ENCODE peak calls at places on chromosomes 12 and 14, in four cellular contexts. One of them, this sample, is unnamed.

GRCh38 chr12:110785240-110785639 is 42.5 kb upstream of the PPP1CC start:
- DNase-seq in RCC 7860: no peak
- DNase-seq in activated naive CD4-positive, alpha-beta T cell treated with anti-CD3 and anti-CD28 coated beads, Interleukin-2, amount 10 ng/mL, durations not matched to agents 7 days and 5 days: no peak
- DNase-seq in CD4-positive, alpha-beta T cell: no peak
- DNase-seq in this sample: no peak

GRCh38 chr12:4148418-4149056 is 125.0 kb upstream of the CCND2 start:
- DNase-seq in CD4-positive, alpha-beta T cell: peak; percentile 43
- DNase-seq in activated naive CD4-positive, alpha-beta T cell treated with anti-CD3 and anti-CD28 coated beads, Interleukin-2, amount 10 ng/mL, durations not matched to agents 7 days and 5 days: no peak
- DNase-seq in RCC 7860: no peak
- DNase-seq in this sample: no peak

GRCh38 chr12:49512541-49512940 is 26.3 kb upstream of the KCNH3 start:
- DNase-seq in activated naive CD4-positive, alpha-beta T cell treated with anti-CD3 and anti-CD28 coated beads, Interleukin-2, amount 10 ng/mL, durations not matched to agents 7 days and 5 days: no peak
- DNase-seq in CD4-positive, alpha-beta T cell: no peak
- DNase-seq in RCC 7860: no peak
- DNase-seq in this sample: no peak

GRCh38 chr12:1634590-1635191 is 5.7 kb downstream of the WNT5B start:
- DNase-seq in CD4-positive, alpha-beta T cell: peak; percentile 64
- DNase-seq in activated naive CD4-positive, alpha-beta T cell treated with anti-CD3 and anti-CD28 coated beads, Interleukin-2, amount 10 ng/mL, durations not matched to agents 7 days and 5 days: peak; percentile 75
- DNase-seq in RCC 7860: peak; percentile 41
- DNase-seq in this sample: peak; percentile 85

GRCh38 chr12:47085815-47086252 is 6.1 kb upstream of the AMIGO2 start:
- DNase-seq in RCC 7860: peak; percentile 57
- DNase-seq in activated naive CD4-positive, alpha-beta T cell treated with anti-CD3 and anti-CD28 coated beads, Interleukin-2, amount 10 ng/mL, durations not matched to agents 7 days and 5 days: peak; percentile 56
- DNase-seq in CD4-positive, alpha-beta T cell: no peak
- DNase-seq in this sample: no peak

GRCh38 chr12:57837779-57838562 is 8.6 kb downstream of the CTDSP2 start:
- DNase-seq in RCC 7860: no peak
- DNase-seq in activated naive CD4-positive, alpha-beta T cell treated with anti-CD3 and anti-CD28 coated beads, Interleukin-2, amount 10 ng/mL, durations not matched to agents 7 days and 5 days: peak; percentile 31
- DNase-seq in CD4-positive, alpha-beta T cell: no peak
- DNase-seq in this sample: no peak

GRCh38 chr12:125092872-125093680 is 27.8 kb downstream of the AACS start:
- DNase-seq in RCC 7860: peak; percentile 53
- DNase-seq in activated naive CD4-positive, alpha-beta T cell treated with anti-CD3 and anti-CD28 coated beads, Interleukin-2, amount 10 ng/mL, durations not matched to agents 7 days and 5 days: no peak
- DNase-seq in CD4-positive, alpha-beta T cell: no peak
- DNase-seq in this sample: no peak

GRCh38 chr12:108349245-108349644 is 10.1 kb upstream of the CMKLR1 start:
- DNase-seq in activated naive CD4-positive, alpha-beta T cell treated with anti-CD3 and anti-CD28 coated beads, Interleukin-2, amount 10 ng/mL, durations not matched to agents 7 days and 5 days: no peak
- DNase-seq in CD4-positive, alpha-beta T cell: no peak
- DNase-seq in RCC 7860: no peak
- DNase-seq in this sample: no peak

GRCh38 chr12:93653712-93654111 is 23.5 kb upstream of the CRADD start:
- DNase-seq in RCC 7860: no peak
- DNase-seq in activated naive CD4-positive, alpha-beta T cell treated with anti-CD3 and anti-CD28 coated beads, Interleukin-2, amount 10 ng/mL, durations not matched to agents 7 days and 5 days: no peak
- DNase-seq in CD4-positive, alpha-beta T cell: no peak
- DNase-seq in this sample: no peak

GRCh38 chr12:21911832-21912231 is 29.4 kb downstream of the ABCC9 start:
- DNase-seq in CD4-positive, alpha-beta T cell: no peak
- DNase-seq in RCC 7860: no peak
- DNase-seq in activated naive CD4-positive, alpha-beta T cell treated with anti-CD3 and anti-CD28 coated beads, Interleukin-2, amount 10 ng/mL, durations not matched to agents 7 days and 5 days: no peak
- DNase-seq in this sample: no peak

GRCh38 chr12:38884666-38885065 is 20.7 kb downstream of the CPNE8 start:
- DNase-seq in RCC 7860: no peak
- DNase-seq in activated naive CD4-positive, alpha-beta T cell treated with anti-CD3 and anti-CD28 coated beads, Interleukin-2, amount 10 ng/mL, durations not matched to agents 7 days and 5 days: no peak
- DNase-seq in CD4-positive, alpha-beta T cell: no peak
- DNase-seq in this sample: no peak

GRCh38 chr14:28767851-28768548 is 1.4 kb downstream of the FOXG1 start:
- DNase-seq in activated naive CD4-positive, alpha-beta T cell treated with anti-CD3 and anti-CD28 coated beads, Interleukin-2, amount 10 ng/mL, durations not matched to agents 7 days and 5 days: no peak
- DNase-seq in RCC 7860: no peak
- DNase-seq in CD4-positive, alpha-beta T cell: no peak
- DNase-seq in this sample: no peak

GRCh38 chr14:68543516-68543915 is 249.4 kb downstream of the ZFP36L1 start:
- DNase-seq in activated naive CD4-positive, alpha-beta T cell treated with anti-CD3 and anti-CD28 coated beads, Interleukin-2, amount 10 ng/mL, durations not matched to agents 7 days and 5 days: no peak
- DNase-seq in RCC 7860: no peak
- DNase-seq in CD4-positive, alpha-beta T cell: no peak
- DNase-seq in this sample: no peak

GRCh38 chr12:90831712-90832111 is 123.3 kb downstream of the CCER1 start:
- DNase-seq in activated naive CD4-positive, alpha-beta T cell treated with anti-CD3 and anti-CD28 coated beads, Interleukin-2, amount 10 ng/mL, durations not matched to agents 7 days and 5 days: no peak
- DNase-seq in RCC 7860: no peak
- DNase-seq in CD4-positive, alpha-beta T cell: no peak
- DNase-seq in this sample: no peak

GRCh38 chr14:102629700-102630365 is 37.4 kb downstream of the RCOR1 start:
- DNase-seq in CD4-positive, alpha-beta T cell: no peak
- DNase-seq in RCC 7860: no peak
- DNase-seq in activated naive CD4-positive, alpha-beta T cell treated with anti-CD3 and anti-CD28 coated beads, Interleukin-2, amount 10 ng/mL, durations not matched to agents 7 days and 5 days: no peak
- DNase-seq in this sample: no peak

GRCh38 chr12:57735198-57735855 is 3.2 kb downstream of the AGAP2 start:
- DNase-seq in activated naive CD4-positive, alpha-beta T cell treated with anti-CD3 and anti-CD28 coated beads, Interleukin-2, amount 10 ng/mL, durations not matched to agents 7 days and 5 days: no peak
- DNase-seq in CD4-positive, alpha-beta T cell: no peak
- DNase-seq in RCC 7860: no peak
- DNase-seq in this sample: no peak

GRCh38 chr14:73427516-73428264 is 30.7 kb downstream of the NUMB start:
- DNase-seq in activated naive CD4-positive, alpha-beta T cell treated with anti-CD3 and anti-CD28 coated beads, Interleukin-2, amount 10 ng/mL, durations not matched to agents 7 days and 5 days: no peak
- DNase-seq in RCC 7860: no peak
- DNase-seq in CD4-positive, alpha-beta T cell: no peak
- DNase-seq in this sample: no peak

GRCh38 chr12:79127268-79127895 is 262.8 kb downstream of the SYT1 start:
- DNase-seq in activated naive CD4-positive, alpha-beta T cell treated with anti-CD3 and anti-CD28 coated beads, Interleukin-2, amount 10 ng/mL, durations not matched to agents 7 days and 5 days: no peak
- DNase-seq in CD4-positive, alpha-beta T cell: no peak
- DNase-seq in RCC 7860: peak; percentile 7
- DNase-seq in this sample: no peak

GRCh38 chr12:130136536-130136935 is 25.7 kb upstream of the FZD10 start:
- DNase-seq in CD4-positive, alpha-beta T cell: no peak
- DNase-seq in RCC 7860: no peak
- DNase-seq in activated naive CD4-positive, alpha-beta T cell treated with anti-CD3 and anti-CD28 coated beads, Interleukin-2, amount 10 ng/mL, durations not matched to agents 7 days and 5 days: no peak
- DNase-seq in this sample: no peak

GRCh38 chr12:91870872-91871707 is 274.6 kb downstream of the BTG1 start:
- DNase-seq in activated naive CD4-positive, alpha-beta T cell treated with anti-CD3 and anti-CD28 coated beads, Interleukin-2, amount 10 ng/mL, durations not matched to agents 7 days and 5 days: no peak
- DNase-seq in CD4-positive, alpha-beta T cell: no peak
- DNase-seq in RCC 7860: no peak
- DNase-seq in this sample: no peak

GRCh38 chr12:132079190-132079589 is 64.9 kb downstream of the DDX51 start:
- DNase-seq in CD4-positive, alpha-beta T cell: no peak
- DNase-seq in RCC 7860: no peak
- DNase-seq in activated naive CD4-positive, alpha-beta T cell treated with anti-CD3 and anti-CD28 coated beads, Interleukin-2, amount 10 ng/mL, durations not matched to agents 7 days and 5 days: no peak
- DNase-seq in this sample: no peak

GRCh38 chr12:122842505-122843405 is 7.5 kb downstream of the HIP1R start:
- DNase-seq in activated naive CD4-positive, alpha-beta T cell treated with anti-CD3 and anti-CD28 coated beads, Interleukin-2, amount 10 ng/mL, durations not matched to agents 7 days and 5 days: no peak
- DNase-seq in RCC 7860: peak; percentile 17
- DNase-seq in CD4-positive, alpha-beta T cell: no peak
- DNase-seq in this sample: no peak

GRCh38 chr14:68394113-68394718 is 398.7 kb downstream of the ZFP36L1 start:
- DNase-seq in activated naive CD4-positive, alpha-beta T cell treated with anti-CD3 and anti-CD28 coated beads, Interleukin-2, amount 10 ng/mL, durations not matched to agents 7 days and 5 days: no peak
- DNase-seq in RCC 7860: no peak
- DNase-seq in CD4-positive, alpha-beta T cell: no peak
- DNase-seq in this sample: no peak

GRCh38 chr12:105025890-105026289 is 39.8 kb downstream of the NOPCHAP1 start:
- DNase-seq in RCC 7860: no peak
- DNase-seq in CD4-positive, alpha-beta T cell: no peak
- DNase-seq in activated naive CD4-positive, alpha-beta T cell treated with anti-CD3 and anti-CD28 coated beads, Interleukin-2, amount 10 ng/mL, durations not matched to agents 7 days and 5 days: no peak
- DNase-seq in this sample: peak; percentile 75

GRCh38 chr12:122868471-122869177 is 27.3 kb downstream of the VPS37B start:
- DNase-seq in CD4-positive, alpha-beta T cell: no peak
- DNase-seq in activated naive CD4-positive, alpha-beta T cell treated with anti-CD3 and anti-CD28 coated beads, Interleukin-2, amount 10 ng/mL, durations not matched to agents 7 days and 5 days: peak; percentile 13
- DNase-seq in RCC 7860: no peak
- DNase-seq in this sample: no peak

GRCh38 chr14:75709207-75709812 is 48.3 kb downstream of the TTLL5 start:
- DNase-seq in RCC 7860: peak; percentile 45
- DNase-seq in CD4-positive, alpha-beta T cell: peak; percentile 60
- DNase-seq in activated naive CD4-positive, alpha-beta T cell treated with anti-CD3 and anti-CD28 coated beads, Interleukin-2, amount 10 ng/mL, durations not matched to agents 7 days and 5 days: peak; percentile 78
- DNase-seq in this sample: peak; percentile 68

GRCh38 chr12:73514672-73515071 is 1023.0 kb upstream of the ATXN7L3B start:
- DNase-seq in CD4-positive, alpha-beta T cell: no peak
- DNase-seq in activated naive CD4-positive, alpha-beta T cell treated with anti-CD3 and anti-CD28 coated beads, Interleukin-2, amount 10 ng/mL, durations not matched to agents 7 days and 5 days: no peak
- DNase-seq in RCC 7860: no peak
- DNase-seq in this sample: no peak

GRCh38 chr12:27164330-27165045 is 79.6 kb upstream of the STK38L start:
- DNase-seq in activated naive CD4-positive, alpha-beta T cell treated with anti-CD3 and anti-CD28 coated beads, Interleukin-2, amount 10 ng/mL, durations not matched to agents 7 days and 5 days: no peak
- DNase-seq in CD4-positive, alpha-beta T cell: no peak
- DNase-seq in RCC 7860: no peak
- DNase-seq in this sample: no peak

GRCh38 chr14:90388982-90389381 is 7.8 kb upstream of the CALM1 start:
- DNase-seq in CD4-positive, alpha-beta T cell: no peak
- DNase-seq in RCC 7860: no peak
- DNase-seq in activated naive CD4-positive, alpha-beta T cell treated with anti-CD3 and anti-CD28 coated beads, Interleukin-2, amount 10 ng/mL, durations not matched to agents 7 days and 5 days: no peak
- DNase-seq in this sample: no peak

GRCh38 chr12:95918194-95918993 is 24.0 kb downstream of the CCDC38 start:
- DNase-seq in RCC 7860: peak; percentile 42
- DNase-seq in CD4-positive, alpha-beta T cell: no peak
- DNase-seq in activated naive CD4-positive, alpha-beta T cell treated with anti-CD3 and anti-CD28 coated beads, Interleukin-2, amount 10 ng/mL, durations not matched to agents 7 days and 5 days: peak; percentile 65
- DNase-seq in this sample: no peak

GRCh38 chr12:104299842-104300481 is 3.6 kb upstream of the EID3 start:
- DNase-seq in activated naive CD4-positive, alpha-beta T cell treated with anti-CD3 and anti-CD28 coated beads, Interleukin-2, amount 10 ng/mL, durations not matched to agents 7 days and 5 days: no peak
- DNase-seq in CD4-positive, alpha-beta T cell: no peak
- DNase-seq in RCC 7860: no peak
- DNase-seq in this sample: no peak

GRCh38 chr12:72028966-72029365 is 90.3 kb downstream of the TPH2 start:
- DNase-seq in RCC 7860: no peak
- DNase-seq in CD4-positive, alpha-beta T cell: no peak
- DNase-seq in activated naive CD4-positive, alpha-beta T cell treated with anti-CD3 and anti-CD28 coated beads, Interleukin-2, amount 10 ng/mL, durations not matched to agents 7 days and 5 days: no peak
- DNase-seq in this sample: no peak

GRCh38 chr12:2957816-2958431 is 1.3 kb upstream of the TEAD4 start:
- DNase-seq in activated naive CD4-positive, alpha-beta T cell treated with anti-CD3 and anti-CD28 coated beads, Interleukin-2, amount 10 ng/mL, durations not matched to agents 7 days and 5 days: no peak
- DNase-seq in CD4-positive, alpha-beta T cell: no peak
- DNase-seq in RCC 7860: no peak
- DNase-seq in this sample: no peak

GRCh38 chr12:49832836-49833421 is 4.7 kb upstream of the NCKAP5L start:
- DNase-seq in CD4-positive, alpha-beta T cell: no peak
- DNase-seq in RCC 7860: no peak
- DNase-seq in activated naive CD4-positive, alpha-beta T cell treated with anti-CD3 and anti-CD28 coated beads, Interleukin-2, amount 10 ng/mL, durations not matched to agents 7 days and 5 days: no peak
- DNase-seq in this sample: no peak

GRCh38 chr12:80192087-80192486 is 92.8 kb downstream of the OTOGL start:
- DNase-seq in CD4-positive, alpha-beta T cell: no peak
- DNase-seq in RCC 7860: no peak
- DNase-seq in activated naive CD4-positive, alpha-beta T cell treated with anti-CD3 and anti-CD28 coated beads, Interleukin-2, amount 10 ng/mL, durations not matched to agents 7 days and 5 days: no peak
- DNase-seq in this sample: no peak

GRCh38 chr12:70070494-70071007 is 172.7 kb upstream of the CNOT2 start:
- DNase-seq in activated naive CD4-positive, alpha-beta T cell treated with anti-CD3 and anti-CD28 coated beads, Interleukin-2, amount 10 ng/mL, durations not matched to agents 7 days and 5 days: no peak
- DNase-seq in RCC 7860: no peak
- DNase-seq in CD4-positive, alpha-beta T cell: no peak
- DNase-seq in this sample: no peak

GRCh38 chr14:101495827-101496778 is 65.2 kb upstream of the DIO3 start:
- DNase-seq in activated naive CD4-positive, alpha-beta T cell treated with anti-CD3 and anti-CD28 coated beads, Interleukin-2, amount 10 ng/mL, durations not matched to agents 7 days and 5 days: peak; percentile 16
- DNase-seq in RCC 7860: no peak
- DNase-seq in CD4-positive, alpha-beta T cell: peak; percentile 15
- DNase-seq in this sample: peak; percentile 82

This sample was measured in left lobe of liver.